ENCODE peak calls at places on chromosomes 2 and 18, in seven cellular contexts. Y is foreskin fibroblast; P is A172; X is astrocyte of the spinal cord; N is mammary epithelial cell; M is AG08396; E is activated CD4-positive, alpha-beta T cell treated with anti-CD3 and anti-CD28 coated beads, Interleukin-2, amount 50 U/mL, for 48 hours. R is an unnamed sample.

GRCh38 chr2:72925328-72925943 is 8.1 kb downstream of the EMX1 start:
- DNase-seq in M (no peak), P (no peak), E (no peak), Y (no peak), X (no peak), N (no peak), R (no peak)

GRCh38 chr18:77071711-77072292 is 60.8 kb downstream of the MBP start:
- DNase-seq in E (no peak), X (peak), N (no peak), P (peak), Y (peak), M (peak), R (peak)

GRCh38 chr2:164785447-164785846 is 56.2 kb downstream of the COBLL1 start:
- DNase-seq in P (no peak), X (peak), Y (no peak), N (peak), M (no peak), E (no peak), R (no peak)

GRCh38 chr2:126482582-126483464 is 173.1 kb upstream of the GYPC start:
- DNase-seq in E (no peak), N (no peak), M (no peak), X (no peak), Y (no peak), P (no peak), R (peak)

GRCh38 chr2:84292545-84292944 is 166.5 kb downstream of the SUCLG1 start:
- DNase-seq in M (no peak), X (no peak), P (no peak), N (no peak), Y (no peak), E (no peak), R (no peak)

GRCh38 chr2:55223958-55224760 is 7.9 kb downstream of the CLHC1 start:
- DNase-seq in P (no peak), M (no peak), X (no peak), E (no peak), N (no peak), Y (peak), R (no peak)

GRCh38 chr2:224008702-224009261 is 30.3 kb downstream of the SERPINE2 start:
- DNase-seq in E (no peak), P (no peak), Y (no peak), N (no peak), M (no peak), X (no peak), R (no peak)

GRCh38 chr2:8656160-8656641 is 25.7 kb upstream of the ID2 start:
- DNase-seq in N (no peak), Y (peak), P (no peak), M (peak), E (no peak), X (peak), R (no peak)

GRCh38 chr2:240646061-240646899 is 21.0 kb downstream of the GPR35 start:
- DNase-seq in N (no peak), Y (no peak), X (no peak), E (no peak), M (peak), P (no peak), R (no peak)

GRCh38 chr2:116918574-116918973 is 895.9 kb upstream of the DDX18 start:
- DNase-seq in E (no peak), Y (no peak), X (no peak), P (no peak), N (no peak), M (no peak), R (no peak)

GRCh38 chr2:7825591-7826312 is 856.1 kb upstream of the ID2 start:
- DNase-seq in N (peak), X (peak), M (peak), P (peak), Y (no peak), E (peak), R (peak)

GRCh38 chr2:55616509-55617159 is 788 bp downstream of the PPP4R3B start:
- DNase-seq in X (peak), Y (peak), P (peak), M (peak), N (peak), E (no peak), R (peak)

GRCh38 chr2:233974530-233975071 is 57.4 kb downstream of the TRPM8 start:
- DNase-seq in Y (peak), X (peak), E (no peak), P (peak), M (peak), N (peak), R (peak)

GRCh38 chr2:96109931-96110511 is 6.3 kb downstream of the ADRA2B start:
- DNase-seq in Y (no peak), M (no peak), P (no peak), E (no peak), N (no peak), X (no peak), R (no peak)

GRCh38 chr18:23369231-23369630 is 83.9 kb upstream of the RIOK3 start:
- DNase-seq in M (no peak), X (no peak), Y (no peak), E (no peak), N (no peak), P (no peak), R (no peak)

GRCh38 chr2:181357979-181358378 is 99.2 kb upstream of the ITGA4 start:
- DNase-seq in N (no peak), P (no peak), Y (no peak), X (no peak), M (no peak), E (peak), R (no peak)

GRCh38 chr2:15827001-15827400 is 113.3 kb upstream of the MYCN start:
- DNase-seq in E (no peak), X (no peak), N (no peak), M (no peak), P (no peak), Y (no peak), R (no peak)

GRCh38 chr2:198414976-198415375 is 610.6 kb downstream of the PLCL1 start:
- DNase-seq in P (no peak), X (no peak), E (no peak), N (no peak), Y (no peak), M (no peak), R (no peak)

GRCh38 chr2:36633470-36634092 is 35.6 kb upstream of the FEZ2 start:
- DNase-seq in E (no peak), N (peak), P (peak), X (no peak), M (no peak), Y (peak), R (no peak)

GRCh38 chr2:180657054-180657453 is 323.4 kb upstream of the UBE2E3 start:
- DNase-seq in P (peak), E (no peak), X (peak), Y (peak), M (no peak), N (peak), R (no peak)

GRCh38 chr2:36451512-36451911 is 95.9 kb downstream of the CRIM1 start:
- DNase-seq in N (no peak), X (no peak), P (peak), E (no peak), Y (no peak), M (no peak), R (no peak)

GRCh38 chr2:37599688-37600525 is 71.5 kb downstream of the CDC42EP3 start:
- DNase-seq in P (no peak), N (no peak), E (no peak), M (no peak), Y (no peak), X (no peak), R (no peak)

GRCh38 chr2:175153-175786 is 88.6 kb downstream of the SH3YL1 start:
- DNase-seq in P (no peak), N (no peak), E (no peak), X (no peak), Y (no peak), M (no peak), R (no peak)

GRCh38 chr2:239275871-239276812 is 124.7 kb downstream of the HDAC4 start:
- DNase-seq in P (no peak), Y (peak), E (no peak), X (peak), M (peak), N (no peak), R (peak)

GRCh38 chr2:45981388-45981930 is 315.7 kb upstream of the EPAS1 start:
- DNase-seq in P (no peak), X (no peak), M (no peak), Y (no peak), E (no peak), N (no peak), R (no peak)

R was measured in MCF 10A.